ENCODE peak calls at places on chromosomes 13 and 19, in four cellular contexts. O, I, G and V are unnamed samples.

GRCh38 chr19:16976471-16976870 is 50.1 kb downstream of the CPAMD8 start:
- DNase-seq in O (no peak), I (no peak), G (no peak), V (no peak)

GRCh38 chr19:18290250-18291018 is 9.0 kb upstream of the JUND start:
- DNase-seq in O (no peak), I (no peak), G (no peak), V (no peak)

GRCh38 chr19:8148410-8149231 is 771 bp downstream of the FBN3 start:
- DNase-seq in O (no peak), I (peak), G (no peak), V (no peak)

GRCh38 chr13:59236979-59237378 is 926.7 kb downstream of the DIAPH3 start:
- DNase-seq in O (no peak), I (no peak), G (no peak), V (no peak)

GRCh38 chr19:27779953-27780352 is 1433.0 kb downstream of the UQCRFS1 start:
- DNase-seq in O (no peak), I (no peak), G (no peak), V (no peak)

GRCh38 chr19:49553451-49554271 is 25.9 kb downstream of the RCN3 start:
- DNase-seq in O (peak), I (no peak), G (no peak), V (no peak)

GRCh38 chr19:31152906-31153305 is 196.3 kb downstream of the TSHZ3 start:
- DNase-seq in O (no peak), I (no peak), G (no peak), V (no peak)

GRCh38 chr13:90416519-90416918 is 931.0 kb upstream of the MIR17HG start:
- DNase-seq in O (no peak), I (no peak), G (no peak), V (no peak)

GRCh38 chr19:44988896-44989563 is 12.2 kb upstream of the RELB start:
- DNase-seq in O (peak), I (peak), G (peak), V (peak)

GRCh38 chr13:23372264-23372905 is 61.1 kb downstream of the SACS start:
- DNase-seq in O (no peak), I (no peak), G (no peak), V (no peak)

GRCh38 chr19:45087531-45087930 is 5.4 kb upstream of the PPP1R37 start:
- DNase-seq in O (no peak), I (no peak), G (no peak), V (no peak)

GRCh38 chr13:64428196-64428595 is 2801.9 kb downstream of the PCDH9 start:
- DNase-seq in O (no peak), I (no peak), G (no peak), V (no peak)

GRCh38 chr19:8115805-8116396 is 33.5 kb downstream of the FBN3 start:
- DNase-seq in O (no peak), I (no peak), G (no peak), V (no peak)

GRCh38 chr19:49594157-49595005 is 3.4 kb downstream of the PRR12 start:
- DNase-seq in O (peak), I (no peak), G (no peak), V (no peak)

GRCh38 chr13:65943711-65944110 is 1286.4 kb downstream of the PCDH9 start:
- DNase-seq in O (no peak), I (no peak), G (no peak), V (peak)

GRCh38 chr19:16342002-16342715 is 17.5 kb downstream of the KLF2 start:
- DNase-seq in O (no peak), I (no peak), G (peak), V (peak)

GRCh38 chr19:862529-863304 is 3.3 kb downstream of the CFD start:
- DNase-seq in O (no peak), I (peak), G (no peak), V (no peak)

GRCh38 chr19:48678201-48678600 is 5.4 kb upstream of the NTN5 start:
- DNase-seq in O (no peak), I (no peak), G (no peak), V (no peak)